ENCODE peak calls at places on chromosomes 4 and X, in four cellular contexts. H is hepatocyte; G is DMS153; M is activated T-cell treated with anti-CD3 and anti-CD28 coated beads, Interleukin-2, amount 50 U/mL, for 72 hours. N is an unnamed sample.
A peak's percentile ranks its signal among the peaks of the same experiment; 100 is the strongest.

GRCh38 chr4:84167089-84167488 is 332.0 kb downstream of the NKX6-1 start:
- DNase-seq in G (peak; percentile 71), H (no peak), M (no peak), N (no peak)

GRCh38 chrX:22526339-22526738 is 253.6 kb downstream of the CBLL2 start:
- DNase-seq in H (no peak), M (no peak), G (no peak), N (no peak)

GRCh38 chr4:140806175-140806574 is 50.0 kb upstream of the TBC1D9 start:
- DNase-seq in G (no peak), M (no peak), H (no peak), N (no peak)

GRCh38 chr4:129545599-129546278 is 449.8 kb downstream of the C4orf33 start:
- DNase-seq in M (no peak), G (peak; percentile 7), H (peak; percentile 49), N (peak; percentile 4)

GRCh38 chr4:76256968-76257367 is 5.4 kb downstream of the FAM47E start:
- DNase-seq in M (no peak), G (no peak), H (no peak), N (no peak)

GRCh38 chr4:89724716-89725115 is 112.2 kb downstream of the SNCA start:
- DNase-seq in M (no peak), H (no peak), G (no peak), N (no peak)

GRCh38 chr4:33080262-33080661 is 2360.1 kb downstream of the PCDH7 start:
- DNase-seq in H (no peak), M (no peak), G (no peak), N (no peak)

GRCh38 chr4:20761382-20761781 is 61.1 kb downstream of the PACRGL start:
- DNase-seq in G (no peak), H (no peak), M (no peak), N (no peak)

GRCh38 chr4:7428261-7429068 is 6.3 kb downstream of the PSAPL1 start:
- DNase-seq in H (no peak), G (no peak), M (no peak), N (peak; percentile 52)

GRCh38 chr4:30720021-30720655 is at the start of gene PCDH7:
- DNase-seq in G (no peak), H (peak; percentile 66), M (no peak), N (peak; percentile 84)

GRCh38 chrX:154775611-154776349 is 13.1 kb downstream of the DKC1 start:
- DNase-seq in H (no peak), G (no peak), M (peak; percentile 28), N (peak; percentile 15)

GRCh38 chrX:39853417-39853816 is 244.3 kb downstream of the BCOR start:
- DNase-seq in M (no peak), G (no peak), H (no peak), N (no peak)

GRCh38 chr4:85512446-85513205 is 37.7 kb downstream of the ARHGAP24 start:
- DNase-seq in M (no peak), H (no peak), G (no peak), N (no peak)

GRCh38 chrX:129717902-129718301 is 20.9 kb upstream of the XPNPEP2 start:
- DNase-seq in M (no peak), G (no peak), H (no peak), N (no peak)

GRCh38 chrX:112837531-112837930 is 3.1 kb downstream of the AMOT start:
- DNase-seq in G (no peak), M (no peak), H (no peak), N (no peak)

GRCh38 chr4:177239475-177239874 is 70.2 kb upstream of the NEIL3 start:
- DNase-seq in G (no peak), M (no peak), H (no peak), N (no peak)

GRCh38 chr4:83917572-83917971 is 381.7 kb downstream of the GPAT3 start:
- DNase-seq in M (no peak), H (peak; percentile 4), G (no peak), N (no peak)

GRCh38 chr4:56757270-56757746 is 64.2 kb downstream of the SPINK2 start:
- DNase-seq in M (no peak), G (no peak), H (peak; percentile 66), N (peak; percentile 66)

GRCh38 chr4:39637572-39638357 is 900 bp downstream of the SMIM14 start:
- DNase-seq in M (peak; percentile 20), G (no peak), H (peak; percentile 73), N (peak; percentile 89)

GRCh38 chr4:129899849-129900248 is 803.9 kb downstream of the C4orf33 start:
- DNase-seq in G (no peak), M (no peak), H (peak; percentile 6), N (no peak)

GRCh38 chr4:87130985-87131753 is 89.2 kb downstream of the KLHL8 start:
- DNase-seq in M (no peak), H (no peak), G (no peak), N (no peak)

N was measured in left kidney.